ENCODE peak calls at places on chromosomes 1 and 21, in ten cellular contexts. K is heart right ventricle; Y is heart left ventricle; Q is CD8-positive, alpha-beta T cell; T is tibial nerve; P is CD4-positive, CD25-positive, alpha-beta regulatory T cell; C is endodermal cell; Z is HCT116; N is mucosa of descending colon; H is Karpas-422. V is an unnamed sample. For H3K36me3, the result is how much of the 10 kb centered on the place peaks cover.

GRCh38 chr1:209411491-209411929 is 172.0 kb upstream of the CAMK1G start:
- DNase-seq in K (no peak), Y (no peak), Q (no peak), T (peak), P (no peak), C (no peak), Z (no peak), N (no peak), H (no peak), V (peak)

GRCh38 chr1:234617986-234618725 is 8.2 kb upstream of the IRF2BP2 start:
- DNase-seq in K (no peak), Y (no peak), Q (no peak), T (no peak), P (no peak), C (no peak), Z (no peak), N (no peak), H (no peak), V (peak)

GRCh38 chr1:29122987-29123870 is 474 bp downstream of the TMEM200B start:
- DNase-seq in K (peak), Y (no peak), Q (no peak), T (no peak), P (peak), C (peak), Z (no peak), N (peak), H (no peak), V (peak)

GRCh38 chr1:219938706-219939105 is 10.3 kb upstream of the SLC30A10 start:
- DNase-seq in K (no peak), Y (no peak), Q (no peak), T (no peak), P (no peak), C (no peak), Z (no peak), N (no peak), H (no peak), V (no peak)

GRCh38 chr1:226046240-226046639 is 16.3 kb upstream of the H3-3A start:
- DNase-seq in K (no peak), Y (no peak), Q (no peak), T (no peak), P (no peak), C (no peak), Z (no peak), N (no peak), H (no peak), V (no peak)

GRCh38 chr1:64186898-64187280 is 16.5 kb upstream of the UBE2U start:
- DNase-seq in K (no peak), Y (no peak), Q (no peak), T (no peak), P (no peak), C (peak), Z (no peak), N (no peak), H (no peak), V (no peak)

GRCh38 chr1:25695991-25696330 is 79.4 kb downstream of the MAN1C1 start:
- DNase-seq in K (no peak), Y (no peak), Q (no peak), T (peak), P (no peak), C (no peak), Z (no peak), N (no peak), H (no peak), V (no peak)

GRCh38 chr1:53134961-53135734 is 7.3 kb downstream of the SLC1A7 start:
- DNase-seq in K (no peak), Y (no peak), Q (no peak), T (no peak), P (no peak), C (peak), Z (no peak), N (peak), H (no peak), V (no peak)

GRCh38 chr1:45356186-45356585 is 15.9 kb upstream of the MUTYH start:
- DNase-seq in K (no peak), Y (no peak), Q (no peak), T (no peak), P (no peak), C (no peak), Z (no peak), N (no peak), H (no peak), V (no peak)

GRCh38 chr21:40120944-40121575 is 253.8 kb downstream of the PCP4 start:
- DNase-seq in K (no peak), Y (no peak), Q (no peak), T (no peak), P (no peak), C (no peak), Z (no peak), N (no peak), H (peak), V (no peak)

GRCh38 chr1:111417755-111418154 is 9.8 kb downstream of the OVGP1 start:
- DNase-seq in K (no peak), Y (no peak), Q (no peak), T (no peak), P (no peak), C (no peak), Z (no peak), N (no peak), H (no peak), V (no peak)

GRCh38 chr1:218571515-218571914 is 226.4 kb downstream of the TGFB2 start:
- DNase-seq in K (no peak), Y (no peak), Q (no peak), T (no peak), P (no peak), C (no peak), Z (no peak), N (no peak), H (no peak), V (no peak)

GRCh38 chr1:103084176-103084575 is 24.1 kb downstream of the COL11A1 start:
- DNase-seq in K (no peak), Y (no peak), Q (no peak), T (no peak), P (no peak), C (no peak), Z (no peak), N (no peak), H (no peak), V (no peak)

GRCh38 chr1:153805929-153806750 is 30.9 kb downstream of the SLC27A3 start:
- DNase-seq in K (no peak), Y (no peak), Q (no peak), T (no peak), P (no peak), C (no peak), Z (no peak), N (no peak), H (no peak), V (no peak)

GRCh38 chr1:36349241-36349671 is 25.8 kb upstream of the EVA1B start:
- DNase-seq in K (no peak), Y (peak), Q (no peak), T (no peak), P (no peak), C (no peak), Z (no peak), N (no peak), H (no peak), V (no peak)

GRCh38 chr1:28830814-28831213 is 18.8 kb downstream of the OPRD1 start:
- DNase-seq in K (no peak), Y (no peak), Q (no peak), T (no peak), P (no peak), C (no peak), Z (no peak), N (no peak), H (no peak), V (no peak)

GRCh38 chr21:36479415-36480402 is at the start of gene CLDN14:
- DNase-seq in K (no peak), Y (no peak), Q (no peak), T (no peak), P (no peak), C (no peak), Z (no peak), N (no peak), H (no peak), V (no peak)

GRCh38 chr1:29211086-29212030 is 19.4 kb downstream of the MECR start:
- DNase-seq in K (no peak), Y (no peak), Q (no peak), T (no peak), P (no peak), C (no peak), Z (no peak), N (no peak), H (no peak), V (no peak)

DNA sequence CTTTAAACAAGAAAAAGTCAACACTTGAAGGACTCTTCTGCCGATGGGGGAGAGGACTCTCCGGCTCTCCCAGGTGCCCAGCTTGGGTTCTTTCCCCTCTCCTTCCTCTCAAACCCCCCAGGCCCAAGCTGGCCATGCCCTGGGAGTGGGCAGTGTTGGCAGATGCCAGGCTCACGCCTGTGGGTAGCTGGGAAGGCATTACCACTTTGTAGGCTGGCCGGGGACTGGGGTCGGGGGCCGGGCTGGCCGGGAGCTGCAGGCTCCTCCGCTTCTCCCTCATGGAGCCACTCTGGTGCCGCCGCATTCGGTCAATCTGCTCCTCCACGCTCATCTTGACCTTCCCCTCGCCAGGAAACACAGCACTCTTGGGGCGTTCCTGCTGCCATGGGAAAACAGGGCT is 16.4 kb upstream of the GOLT1A start:
- DNase-seq in K (no peak), Y (no peak), Q (no peak), T (no peak), P (no peak), C (no peak), Z (no peak), N (no peak), H (no peak), V (no peak)
- H3K36me3 ChIP-seq in K (under half), Y (half or more), Q (under half), T (under half), P (under half), C (under half), Z (under half), N (under half), H (under half), V (under half)

DNA sequence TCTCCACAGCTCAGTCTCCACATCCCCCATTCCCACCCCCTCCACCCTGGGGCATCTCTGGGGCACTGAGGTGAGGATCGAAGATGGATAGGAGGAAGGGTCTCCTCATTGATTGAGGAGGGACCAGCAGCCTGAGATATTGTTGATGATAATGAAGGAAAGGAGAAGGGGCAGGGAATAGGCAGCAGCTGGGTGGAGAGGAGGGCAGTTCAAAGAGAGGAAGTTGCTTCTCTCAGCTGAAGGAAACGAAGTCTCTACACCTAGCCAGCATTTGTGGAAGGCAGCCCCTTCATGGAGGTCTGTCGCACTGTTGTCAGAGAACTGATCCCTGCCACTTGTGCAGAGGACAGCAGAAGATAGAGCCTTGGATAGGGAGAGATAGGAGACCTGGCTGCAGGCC is 5.7 kb downstream of the KNCN start:
- DNase-seq in K (no peak), Y (peak), Q (no peak), T (no peak), P (no peak), C (no peak), Z (no peak), N (peak), H (no peak), V (no peak)
- H3K36me3 ChIP-seq in K (under half), Y (under half), Q (under half), T (under half), P (under half), C (under half), Z (under half), N (under half), H (under half), V (under half)

DNA sequence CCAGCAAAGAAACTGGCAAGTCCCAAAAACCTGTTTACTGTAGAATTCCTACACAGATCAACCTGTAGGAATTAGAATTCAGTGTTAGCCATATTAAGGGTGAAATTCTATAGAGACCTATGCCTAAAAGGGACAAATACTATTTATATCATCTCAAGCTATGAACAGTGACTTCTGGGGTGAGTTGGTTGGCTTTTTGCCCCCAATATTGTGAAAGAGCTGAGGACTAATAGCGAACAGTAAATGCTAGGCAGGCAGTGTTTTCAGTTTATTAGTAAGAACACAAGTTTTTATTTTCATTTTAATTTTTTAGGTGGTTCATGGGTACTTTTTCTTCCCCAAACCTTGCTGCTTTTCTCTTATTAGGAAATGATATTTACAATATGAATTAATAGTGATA is 15.3 kb downstream of the SLC16A4 start:
- DNase-seq in K (no peak), Y (no peak), Q (no peak), T (no peak), P (no peak), C (no peak), Z (no peak), N (no peak), H (no peak), V (no peak)
- H3K36me3 ChIP-seq in K (half or more), Y (half or more), Q (under half), T (half or more), P (under half), C (half or more), Z (under half), N (under half), H (half or more), V (half or more)

GRCh38 chr1:947958-948357 is 11.1 kb downstream of the NOC2L start:
- DNase-seq in K (no peak), Y (no peak), Q (no peak), T (no peak), P (no peak), C (no peak), Z (no peak), N (no peak), H (no peak), V (no peak)
- H3K36me3 ChIP-seq in K (half or more), Y (half or more), Q (under half), T (half or more), P (half or more), C (under half), Z (half or more), N (under half), H (under half), V (half or more)

DNA sequence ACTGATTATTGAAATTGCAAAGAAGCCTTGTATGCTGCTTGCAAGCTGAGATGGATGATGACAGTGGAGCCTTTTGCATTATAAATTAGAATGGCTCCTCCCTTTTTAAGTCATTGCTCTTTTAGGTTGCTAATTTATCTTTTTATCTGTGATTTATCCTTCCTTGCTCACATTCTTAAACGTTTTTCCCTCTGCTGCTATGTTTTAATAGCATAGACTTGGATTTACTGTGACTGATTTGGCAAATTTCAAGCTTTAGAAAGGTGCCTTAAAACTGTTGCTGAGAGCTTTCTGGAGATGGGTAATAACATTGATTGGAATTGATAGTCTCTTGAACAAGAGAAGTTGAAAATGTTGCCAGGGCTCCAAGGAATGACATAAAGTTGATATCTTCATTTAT is 313.5 kb upstream of the SGIP1 start:
- DNase-seq in K (no peak), Y (no peak), Q (no peak), T (no peak), P (no peak), C (no peak), Z (no peak), N (no peak), H (no peak), V (no peak)
- H3K36me3 ChIP-seq in K (under half), Y (under half), Q (under half), T (under half), P (under half), C (under half), Z (under half), N (under half), H (under half), V (under half)

GRCh38 chr1:21216835-21217811 is 40.4 kb upstream of the EIF4G3 start:
- DNase-seq in K (no peak), Y (no peak), Q (peak), T (peak), P (peak), C (peak), Z (peak), N (peak), H (peak), V (peak)

GRCh38 chr1:21225065-21225464 is 48.4 kb upstream of the EIF4G3 start:
- DNase-seq in K (no peak), Y (no peak), Q (no peak), T (no peak), P (no peak), C (no peak), Z (no peak), N (no peak), H (no peak), V (no peak)

GRCh38 chr1:21219674-21220073 is 43.0 kb upstream of the EIF4G3 start:
- DNase-seq in K (no peak), Y (no peak), Q (no peak), T (no peak), P (no peak), C (no peak), Z (no peak), N (no peak), H (no peak), V (no peak)

GRCh38 chr1:21217812-21218596 is 41.3 kb upstream of the EIF4G3 start:
- DNase-seq in K (no peak), Y (no peak), Q (no peak), T (peak), P (peak), C (peak), Z (no peak), N (peak), H (peak), V (peak)

DNA sequence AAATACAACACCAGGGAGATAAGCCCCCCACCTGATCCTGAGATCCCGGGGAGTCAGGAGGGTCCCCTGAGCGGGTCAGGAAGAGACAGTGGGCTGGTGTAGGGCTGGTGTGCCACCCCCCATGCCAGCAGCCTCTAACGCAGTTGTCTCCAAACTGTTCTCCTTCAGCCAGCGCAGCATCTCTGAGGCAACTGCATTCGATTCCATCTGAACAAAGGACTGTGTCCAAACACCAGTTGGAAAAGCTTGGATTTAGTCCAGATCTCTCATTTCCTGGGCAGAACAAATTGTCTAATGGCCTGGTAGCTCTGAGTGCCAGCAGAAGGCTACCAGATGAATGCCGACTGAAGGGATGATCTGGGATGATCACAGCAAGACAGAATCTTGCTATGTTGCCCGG is 44.1 kb upstream of the EIF4G3 start:
- DNase-seq in K (no peak), Y (no peak), Q (no peak), T (no peak), P (no peak), C (no peak), Z (no peak), N (no peak), H (no peak), V (no peak)
- H3K36me3 ChIP-seq in K (half or more), Y (half or more), Q (under half), T (half or more), P (half or more), C (under half), Z (under half), N (under half), H (under half), V (under half)

DNA sequence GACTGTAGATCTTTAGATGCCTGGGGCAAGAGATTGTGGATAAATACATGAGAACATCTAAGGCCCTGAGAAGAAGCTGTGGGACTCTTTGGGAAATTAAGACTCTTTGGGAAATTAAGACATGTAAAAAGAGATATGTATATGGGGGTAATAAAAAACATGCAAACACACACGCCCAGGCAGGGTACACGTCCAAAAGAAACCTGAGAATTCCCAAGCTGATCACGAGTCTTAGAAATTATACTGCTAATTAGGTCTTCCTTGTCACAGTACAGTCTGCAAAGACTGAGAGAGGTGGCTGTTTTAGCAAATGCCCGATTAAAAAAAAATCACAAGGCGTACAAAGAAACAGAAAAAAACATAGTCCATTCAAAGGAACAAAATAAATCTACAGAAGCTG is 39.3 kb upstream of the ERO1B start:
- DNase-seq in K (no peak), Y (no peak), Q (no peak), T (no peak), P (no peak), C (no peak), Z (no peak), N (no peak), H (no peak), V (no peak)
- H3K36me3 ChIP-seq in K (under half), Y (under half), Q (under half), T (under half), P (under half), C (under half), Z (under half), N (under half), H (under half), V (under half)

DNA sequence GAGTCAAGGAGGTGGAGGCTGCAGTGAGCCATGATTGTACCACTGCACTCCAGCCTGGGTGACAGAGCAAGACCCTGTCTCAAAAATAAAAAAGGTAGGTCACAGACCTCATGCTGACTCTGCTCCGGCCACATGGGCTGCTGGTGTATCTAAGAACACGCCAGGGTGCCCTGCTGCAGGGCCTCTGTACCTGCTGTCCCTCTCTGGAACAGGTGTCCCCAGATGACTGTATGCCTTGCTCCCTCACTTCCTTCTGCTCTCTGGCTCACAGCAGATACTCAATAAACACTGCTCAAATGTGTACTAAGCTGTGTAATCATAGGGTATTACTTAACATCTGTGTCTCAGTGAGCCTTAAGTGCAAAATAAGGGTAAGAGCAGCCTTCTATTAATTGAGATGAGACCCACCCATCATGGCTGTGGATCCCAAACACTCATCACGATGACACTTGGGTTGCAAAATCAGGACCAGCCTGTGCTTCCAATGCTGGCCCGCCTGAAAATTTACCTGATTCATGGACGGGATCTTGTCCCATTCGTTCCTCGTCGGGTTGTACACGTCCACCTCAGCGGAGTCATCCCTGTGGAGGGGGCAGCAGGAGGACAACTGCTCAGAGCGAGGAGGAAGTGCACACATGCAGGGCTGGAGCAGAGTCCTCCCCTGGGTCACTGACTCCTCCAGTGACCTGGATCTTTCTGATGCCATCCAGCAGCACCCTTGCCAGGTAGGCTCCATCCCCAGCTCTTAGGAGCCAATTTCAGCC is 7.5 kb downstream of the KLHL21 start:
- DNase-seq in K (no peak), Y (no peak), Q (no peak), T (no peak), P (no peak), C (peak), Z (no peak), N (no peak), H (no peak), V (no peak)
- H3K36me3 ChIP-seq in K (half or more), Y (half or more), Q (half or more), T (half or more), P (half or more), C (half or more), Z (half or more), N (under half), H (under half), V (half or more)